ENCODE peak calls at places on chromosomes 11 and 22, in seven cellular contexts. O is SK-N-SH, U is bronchial epithelial cell, E is adipocyte, L is fibroblast of lung, S is colonic mucosa, R is fibroblast of the aortic adventitia. K is an unnamed sample.

GRCh38 chr22:21942407-21942895 is 10.2 kb downstream of the PPM1F start:
- DNase-seq in O (no peak), S (peak; percentile 44), E (peak; percentile 80), L (peak; percentile 91), R (peak; percentile 92), U (peak; percentile 83), K (peak; percentile 64)

GRCh38 chr11:64298966-64299846 is 952 bp upstream of the CATSPERZ start:
- DNase-seq in E (peak; percentile 70), S (peak; percentile 65), U (no peak), L (no peak), R (no peak), O (no peak), K (peak; percentile 78)

GRCh38 chr11:60918941-60919275 is 5.0 kb downstream of the TMEM109 start:
- DNase-seq in L (peak; percentile 45), E (no peak), U (peak; percentile 67), R (peak; percentile 23), S (no peak), O (no peak), K (no peak)

GRCh38 chr11:1291295-1292017 is 18.0 kb downstream of the TOLLIP start:
- DNase-seq in S (no peak), E (no peak), R (no peak), O (no peak), L (no peak), U (no peak), K (peak; percentile 24)

GRCh38 chr11:68314886-68315580 is 2.6 kb downstream of the LRP5 start:
- DNase-seq in S (peak; percentile 82), L (peak; percentile 73), R (no peak), O (peak; percentile 57), E (no peak), U (peak; percentile 68), K (peak; percentile 61)

GRCh38 chr11:102914238-102915043 is 39.7 kb upstream of the MMP12 start:
- DNase-seq in L (peak; percentile 31), S (peak; percentile 36), E (peak; percentile 83), R (peak; percentile 80), U (peak; percentile 55), O (peak; percentile 11), K (no peak)

GRCh38 chr11:122763108-122763507 is 75.2 kb upstream of the CRTAM start:
- DNase-seq in U (no peak), O (no peak), S (no peak), L (no peak), E (no peak), R (no peak), K (no peak)

GRCh38 chr11:2993000-2993330 is 836 bp upstream of the NAP1L4 start:
- DNase-seq in O (no peak), U (no peak), S (no peak), L (no peak), R (no peak), E (no peak), K (no peak)

GRCh38 chr11:134472188-134472455 is 60.1 kb upstream of the B3GAT1 start:
- DNase-seq in U (no peak), O (no peak), E (no peak), R (no peak), S (no peak), L (no peak), K (no peak)

GRCh38 chr11:64410396-64410718 is 51.4 kb downstream of the RPS6KA4 start:
- DNase-seq in L (no peak), E (no peak), U (no peak), S (no peak), O (no peak), R (no peak), K (no peak)

GRCh38 chr22:37190262-37190780 is 2.3 kb upstream of the C1QTNF6 start:
- DNase-seq in R (no peak), U (peak; percentile 16), L (peak; percentile 27), S (no peak), O (no peak), E (no peak), K (no peak)

GRCh38 chr22:47634342-47634741 is 871.9 kb downstream of the TBC1D22A start:
- DNase-seq in R (no peak), O (no peak), U (no peak), S (no peak), L (no peak), E (no peak), K (no peak)

GRCh38 chr11:115676206-115676605 is 172.0 kb upstream of the CADM1 start:
- DNase-seq in O (no peak), L (peak; percentile 20), E (no peak), U (no peak), R (no peak), S (no peak), K (no peak)

GRCh38 chr11:56705784-56706396 is 7.0 kb downstream of the OR9G1 start:
- DNase-seq in O (no peak), E (no peak), L (no peak), U (peak; percentile 3), R (no peak), S (no peak), K (no peak)

GRCh38 chr22:22749167-22749758 is 104.8 kb downstream of the GGTLC2 start:
- DNase-seq in S (no peak), R (no peak), U (no peak), O (no peak), L (no peak), E (no peak), K (no peak)

GRCh38 chr11:446886-447285 is 3.2 kb upstream of the PTDSS2 start:
- DNase-seq in O (no peak), S (peak; percentile 60), U (peak; percentile 71), E (no peak), R (no peak), L (no peak), K (no peak)

GRCh38 chr11:61601512-61601911 is 20.6 kb upstream of the SYT7 start:
- DNase-seq in R (no peak), O (no peak), U (no peak), E (no peak), L (no peak), S (no peak), K (no peak)

GRCh38 chr11:96664108-96664507 is 274.3 kb downstream of the JRKL start:
- DNase-seq in E (no peak), S (no peak), U (no peak), L (no peak), R (peak; percentile 2), O (no peak), K (no peak)

GRCh38 chr11:67572747-67573419 is 10.7 kb upstream of the GSTP1 start:
- DNase-seq in O (peak; percentile 53), L (peak; percentile 32), S (peak; percentile 64), E (peak; percentile 68), U (peak; percentile 55), R (peak; percentile 57), K (peak; percentile 45)

GRCh38 chr11:101113540-101113939 is 16.1 kb downstream of the PGR start:
- DNase-seq in L (no peak), S (peak; percentile 23), E (no peak), U (no peak), R (no peak), O (no peak), K (no peak)
- H3K4me3 ChIP-seq in L (no peak overlapping the region), S (no peak overlapping the region), E (no peak overlapping the region), U (no peak overlapping the region), R (no peak overlapping the region), O (no peak overlapping the region), K (no peak overlapping the region)

DNA sequence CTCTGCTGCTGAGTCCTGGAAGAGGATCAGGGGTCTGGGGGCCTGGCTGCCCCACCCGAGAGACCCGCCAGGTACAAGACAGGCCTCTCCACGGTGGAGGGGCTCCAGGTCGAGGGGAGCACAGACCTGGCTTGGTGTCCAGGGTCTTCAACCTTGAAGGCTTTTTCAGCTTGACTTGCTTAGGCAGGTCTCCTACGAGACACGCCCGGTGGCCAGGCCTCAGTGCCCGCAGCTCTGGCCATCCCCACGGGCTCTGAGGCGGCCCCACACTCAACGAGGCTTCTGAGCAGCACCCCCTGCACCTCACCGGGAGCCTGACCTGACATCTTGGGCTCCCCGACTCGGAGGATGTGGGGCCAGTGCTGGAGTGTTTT is 6.6 kb upstream of the PLXNB2 start:
- DNase-seq in U (no peak), S (no peak), E (no peak), O (peak; percentile 16), R (no peak), L (no peak), K (no peak)
- H3K4me3 ChIP-seq in U (no peak overlapping the region), S (peak overlapping the region; percentile 8), E (no peak overlapping the region), O (no peak overlapping the region), R (no peak overlapping the region), L (no peak overlapping the region), K (no peak overlapping the region)

GRCh38 chr11:45900916-45901617 is 6.0 kb downstream of the FREY1 start:
- DNase-seq in E (peak; percentile 19), O (peak; percentile 42), U (no peak), L (no peak), R (peak; percentile 25), S (no peak), K (no peak)
- H3K4me3 ChIP-seq in E (peak overlapping the region; percentile 75), O (peak overlapping the region; percentile 93), U (no peak overlapping the region), L (peak overlapping the region; percentile 69), R (peak overlapping the region; percentile 73), S (no peak overlapping the region), K (peak overlapping the region; percentile 38)

DNA sequence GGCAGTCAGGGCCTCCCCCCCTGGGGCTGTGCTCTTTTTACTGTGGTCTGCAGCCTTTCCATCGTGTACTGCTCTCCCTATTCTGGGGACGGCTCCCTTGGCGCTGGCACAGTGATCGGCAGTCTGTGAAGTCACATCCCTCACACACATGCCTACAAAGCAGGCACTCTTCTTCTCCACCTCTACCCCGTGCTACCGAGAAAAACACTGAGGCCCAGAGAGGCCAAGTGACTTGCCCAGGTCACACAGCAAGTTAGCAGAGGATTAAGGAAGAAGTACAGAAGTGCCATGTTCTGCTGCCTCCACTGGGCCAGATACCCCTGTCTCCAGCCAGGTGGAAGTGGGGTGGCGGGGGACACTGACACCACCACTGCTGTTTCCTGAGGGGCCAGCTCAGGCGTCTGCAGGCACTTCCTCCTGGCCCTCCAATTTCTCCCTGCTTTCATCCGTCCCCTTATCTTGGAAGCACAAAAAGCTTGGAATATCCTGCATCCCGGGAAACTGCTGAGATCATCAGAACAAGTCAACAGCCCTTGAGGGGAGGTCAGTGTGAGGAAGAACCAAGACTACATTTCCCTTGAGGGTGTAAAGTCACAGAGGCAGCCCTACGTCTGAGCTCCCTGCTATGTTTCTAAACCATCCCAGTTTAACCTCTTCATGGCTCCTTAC is 30.2 kb upstream of the KLHL35 start:
- DNase-seq in O (no peak), R (no peak), U (no peak), E (no peak), L (no peak), S (no peak), K (no peak)
- H3K4me3 ChIP-seq in O (no peak overlapping the region), R (no peak overlapping the region), U (no peak overlapping the region), E (no peak overlapping the region), L (no peak overlapping the region), S (no peak overlapping the region), K (no peak overlapping the region)